ENCODE peak calls at places on chromosomes 5 and 9, in four cellular contexts. M, Y, J and B are unnamed samples.
A peak's percentile ranks its signal among the peaks of the same experiment; 100 is the strongest.

GRCh38 chr5:139399501-139400121 is 4.3 kb downstream of the SPATA24 start:
- DNase-seq in M (no peak), Y (peak; percentile 38), J (no peak), B (no peak)

GRCh38 chr5:119435436-119436132 is 16.7 kb upstream of the HSD17B4 start:
- DNase-seq in Y (peak; percentile 60), M (peak; percentile 47), J (peak; percentile 38), B (peak; percentile 91)

GRCh38 chr5:96288166-96288844 is 144.7 kb downstream of the PCSK1 start:
- DNase-seq in J (no peak), Y (no peak), M (no peak), B (no peak)

GRCh38 chr5:68883441-68883840 is 210.4 kb upstream of the SLC30A5 start:
- DNase-seq in Y (no peak), M (no peak), J (no peak), B (no peak)

GRCh38 chr5:93721045-93721444 is 20.4 kb downstream of the POU5F2 start:
- DNase-seq in Y (no peak), M (no peak), J (no peak), B (no peak)

GRCh38 chr9:81113408-81114124 is 575.8 kb downstream of the TLE1 start:
- DNase-seq in Y (no peak), M (peak; percentile 86), J (no peak), B (no peak)

GRCh38 chr5:168366124-168366523 is 74.7 kb downstream of the WWC1 start:
- DNase-seq in M (no peak), Y (no peak), J (peak; percentile 94), B (no peak)

GRCh38 chr5:164256351-164256750 is 750.9 kb downstream of the MAT2B start:
- DNase-seq in J (peak; percentile 15), Y (no peak), M (no peak), B (no peak)

GRCh38 chr9:89483592-89484474 is 14.1 kb downstream of the SEMA4D start:
- DNase-seq in Y (no peak), M (no peak), J (no peak), B (peak; percentile 60)

GRCh38 chr5:394671-395155 is 48.3 kb upstream of the EXOC3 start:
- DNase-seq in M (no peak), J (no peak), Y (peak; percentile 37), B (no peak)

GRCh38 chr5:175700991-175701390 is 43.1 kb downstream of the HRH2 start:
- DNase-seq in Y (peak; percentile 15), M (no peak), J (no peak), B (no peak)

GRCh38 chr5:169099801-169100734 is 200.9 kb downstream of the SLIT3 start:
- DNase-seq in J (peak; percentile 67), Y (no peak), M (no peak), B (no peak)

GRCh38 chr9:124062172-124062571 is 50.6 kb downstream of the LHX2 start:
- DNase-seq in M (no peak), Y (no peak), J (no peak), B (no peak)
- TF ChIP-seq CTCF in M (peak; percentile 17), Y (no peak), J (peak; percentile 33), B (no peak)

GRCh38 chr9:111983484-111983908 is 86.9 kb downstream of the UGCG start:
- DNase-seq in Y (no peak), J (no peak), M (peak; percentile 63), B (no peak)
- H3K4me3 ChIP-seq in Y (no peak overlapping the region), J (no peak overlapping the region), M (no peak overlapping the region), B (no peak overlapping the region)

GRCh38 chr5:77518304-77518703 is 26.2 kb upstream of the WDR41 start:
- DNase-seq in Y (no peak), M (peak; percentile 9), J (peak; percentile 21), B (no peak)
- TF ChIP-seq CTCF in Y (no peak), M (peak; percentile 26), J (peak; percentile 25), B (no peak)

DNA sequence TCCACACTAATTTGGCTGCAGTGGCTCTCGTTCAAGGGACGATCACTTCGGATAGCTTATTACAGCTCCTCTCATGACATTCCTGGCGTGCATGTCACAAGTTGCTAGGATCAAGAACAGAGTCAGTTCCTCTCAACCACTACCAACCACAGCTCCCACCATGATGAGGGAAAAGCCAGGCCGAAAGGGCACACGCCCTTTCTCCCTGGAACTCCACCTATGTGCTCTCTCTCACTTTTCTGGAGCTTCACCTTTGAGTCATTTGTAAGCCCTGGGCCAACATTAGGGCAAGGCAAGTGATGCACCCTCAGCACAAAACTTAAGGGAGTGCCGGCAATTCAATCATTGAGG is 1.6 kb downstream of the SPACA9 start:
- DNase-seq in M (no peak), Y (no peak), J (no peak), B (no peak)
- H3K4me3 ChIP-seq in M (no peak overlapping the region), Y (no peak overlapping the region), J (no peak overlapping the region), B (no peak overlapping the region)

DNA sequence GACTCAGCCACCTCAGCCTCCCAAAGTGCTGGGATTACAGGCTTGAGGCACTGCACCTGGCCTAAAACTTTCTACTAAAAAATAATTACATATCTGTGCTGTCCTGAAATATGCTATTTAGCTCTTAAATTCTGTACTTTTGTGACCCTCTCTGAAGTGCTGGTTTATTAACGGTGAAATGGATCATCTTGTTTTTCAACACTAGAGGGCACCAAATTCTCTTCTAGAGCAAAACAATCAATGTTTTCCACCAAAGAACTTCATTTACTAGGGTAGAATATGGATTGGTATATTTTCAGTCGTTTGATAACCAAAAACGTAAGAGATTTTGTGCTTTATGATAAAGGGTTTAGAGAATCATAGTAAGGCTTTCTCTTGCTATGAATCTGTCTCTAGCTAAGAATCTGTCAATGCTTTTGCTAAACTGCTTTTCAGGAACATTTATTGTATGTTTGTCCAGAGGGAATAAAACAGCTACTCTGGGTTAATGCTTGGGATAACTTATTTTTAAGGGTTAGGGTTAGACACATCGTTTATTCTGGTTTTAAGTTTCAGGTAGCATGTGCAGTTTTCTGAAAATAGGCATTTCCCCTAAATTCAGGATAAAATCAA is 63.6 kb downstream of the RNF180 start:
- DNase-seq in J (peak; percentile 46), Y (no peak), M (peak; percentile 39), B (no peak)
- TF ChIP-seq CTCF in J (peak; percentile 67), Y (peak; percentile 58), M (peak; percentile 73), B (peak; percentile 61)

GRCh38 chr5:174531782-174532191 is 192.6 kb upstream of the MSX2 start:
- DNase-seq in J (no peak), Y (no peak), M (no peak), B (no peak)
- H3K4me3 ChIP-seq in J (no peak overlapping the region), Y (no peak overlapping the region), M (no peak overlapping the region), B (no peak overlapping the region)

GRCh38 chr9:98708103-98708932 is 417 bp downstream of the GABBR2 start:
- DNase-seq in J (no peak), M (no peak), Y (no peak), B (no peak)

GRCh38 chr9:98708933-98709911 is at the start of gene GABBR2:
- DNase-seq in M (no peak), Y (no peak), J (no peak), B (no peak)

GRCh38 chr9:98709968-98710965 is 1.5 kb upstream of the GABBR2 start:
- DNase-seq in M (no peak), J (peak; percentile 68), Y (no peak), B (no peak)

GRCh38 chr9:98706651-98707103 is 2.1 kb downstream of the GABBR2 start:
- DNase-seq in J (peak; percentile 27), Y (no peak), M (no peak), B (no peak)

DNA sequence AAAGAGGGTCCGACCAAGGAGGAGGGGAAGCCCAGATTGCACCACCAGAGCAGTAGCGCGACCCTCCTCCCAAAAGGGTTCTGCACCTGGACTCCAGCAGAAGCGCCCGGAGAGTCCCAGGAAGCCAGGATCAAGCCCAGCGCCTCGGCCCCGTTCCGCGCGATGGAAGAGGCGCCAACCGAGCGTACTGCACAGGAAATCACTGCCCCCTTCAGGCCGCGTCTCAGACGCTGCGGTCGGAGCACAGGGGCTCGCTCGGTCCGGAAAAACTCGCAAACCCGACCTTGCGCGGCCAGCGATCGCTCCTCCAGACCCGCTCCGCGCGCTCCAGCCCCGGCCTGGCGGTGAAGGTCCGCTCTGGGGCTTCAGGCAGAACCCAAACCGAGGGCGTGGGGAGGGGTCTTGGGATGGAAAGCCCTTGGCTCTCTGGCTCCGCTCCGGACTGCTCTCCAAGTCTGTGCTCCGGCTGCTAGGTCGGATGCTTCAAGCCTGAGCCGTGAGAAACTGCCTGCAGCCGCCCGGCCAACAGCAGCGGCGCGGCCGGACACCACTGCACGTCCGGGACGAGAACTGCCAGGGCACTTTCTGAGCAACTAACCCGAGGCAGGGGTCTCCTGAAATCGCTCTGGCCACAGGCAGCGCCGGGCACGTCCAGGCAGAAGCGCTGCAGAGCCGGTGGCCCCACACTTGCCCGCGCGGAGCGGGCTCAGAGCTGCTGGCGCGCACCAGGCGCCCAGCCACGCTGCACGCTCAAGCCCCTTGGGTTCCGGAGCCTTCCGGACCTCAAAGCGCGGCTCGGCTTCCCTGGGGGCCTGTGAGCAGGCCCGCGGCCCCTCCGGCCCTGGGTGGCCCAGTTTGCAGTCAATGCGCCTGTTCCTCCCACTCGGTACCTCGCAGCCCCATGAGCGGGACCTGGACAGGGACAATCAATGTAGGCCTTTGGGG is 1.3 kb downstream of the GABBR2 start:
- DNase-seq in Y (no peak), M (peak; percentile 12), J (peak; percentile 82), B (peak; percentile 54)
- TF ChIP-seq CTCF in Y (no peak), M (peak; percentile 16), J (peak; percentile 63), B (peak; percentile 40)